ENCODE peak calls at places on chromosomes 12 and 14, in five cellular contexts. One of them, this sample, is unnamed.

GRCh38 chr14:67987596-67987995 is 168.0 kb downstream of the RAD51B start:
- DNase-seq in astrocyte: peak; percentile 98
- DNase-seq in astrocyte of the cerebellum: peak; percentile 97
- DNase-seq in psoas muscle: no peak
- DNase-seq in left lung: no peak
- DNase-seq in this sample: no peak

GRCh38 chr12:4164591-4165558 is 108.7 kb upstream of the CCND2 start:
- DNase-seq in psoas muscle: peak; percentile 61
- DNase-seq in astrocyte of the cerebellum: no peak
- DNase-seq in astrocyte: peak; percentile 59
- DNase-seq in left lung: peak; percentile 53
- DNase-seq in this sample: peak; percentile 45

GRCh38 chr12:116222358-116222757 is 55.1 kb downstream of the MED13L start:
- DNase-seq in left lung: peak; percentile 51
- DNase-seq in astrocyte: peak; percentile 94
- DNase-seq in astrocyte of the cerebellum: peak; percentile 94
- DNase-seq in psoas muscle: no peak
- DNase-seq in this sample: no peak

GRCh38 chr12:100851637-100852036 is 57.1 kb downstream of the ANO4 start:
- DNase-seq in astrocyte of the cerebellum: no peak
- DNase-seq in left lung: no peak
- DNase-seq in psoas muscle: no peak
- DNase-seq in astrocyte: no peak
- DNase-seq in this sample: no peak

GRCh38 chr12:22188431-22188830 is 142.4 kb downstream of the CMAS start:
- DNase-seq in astrocyte of the cerebellum: no peak
- DNase-seq in psoas muscle: no peak
- DNase-seq in astrocyte: no peak
- DNase-seq in left lung: no peak
- DNase-seq in this sample: no peak

GRCh38 chr12:28937196-28937595 is 211.9 kb upstream of the FAR2 start:
- DNase-seq in psoas muscle: no peak
- DNase-seq in astrocyte: peak; percentile 90
- DNase-seq in astrocyte of the cerebellum: no peak
- DNase-seq in left lung: no peak
- DNase-seq in this sample: no peak

GRCh38 chr14:32761381-32761968 is 177.2 kb upstream of the NPAS3 start:
- DNase-seq in psoas muscle: no peak
- DNase-seq in astrocyte: peak; percentile 40
- DNase-seq in astrocyte of the cerebellum: no peak
- DNase-seq in left lung: no peak
- DNase-seq in this sample: no peak

GRCh38 chr12:75704208-75704607 is 192.8 kb upstream of the KRR1 start:
- DNase-seq in left lung: no peak
- DNase-seq in astrocyte: no peak
- DNase-seq in astrocyte of the cerebellum: no peak
- DNase-seq in psoas muscle: no peak
- DNase-seq in this sample: no peak

GRCh38 chr14:50270932-50271331 is 39.6 kb upstream of the SOS2 start:
- DNase-seq in left lung: no peak
- DNase-seq in astrocyte: no peak
- DNase-seq in psoas muscle: no peak
- DNase-seq in astrocyte of the cerebellum: no peak
- DNase-seq in this sample: no peak

GRCh38 chr12:122834229-122834920 is 882 bp upstream of the HIP1R start:
- DNase-seq in astrocyte: no peak
- DNase-seq in psoas muscle: no peak
- DNase-seq in astrocyte of the cerebellum: no peak
- DNase-seq in left lung: peak; percentile 37
- DNase-seq in this sample: no peak

GRCh38 chr12:16454481-16454880 is 107.0 kb downstream of the MGST1 start:
- DNase-seq in astrocyte: peak; percentile 26
- DNase-seq in astrocyte of the cerebellum: no peak
- DNase-seq in psoas muscle: no peak
- DNase-seq in left lung: no peak
- DNase-seq in this sample: no peak

GRCh38 chr12:107296681-107297086 is 203.3 kb upstream of the CRY1 start:
- DNase-seq in left lung: no peak
- DNase-seq in astrocyte: peak; percentile 72
- DNase-seq in astrocyte of the cerebellum: no peak
- DNase-seq in psoas muscle: no peak
- DNase-seq in this sample: no peak

GRCh38 chr14:47438650-47439140 is 236.7 kb downstream of the MDGA2 start:
- DNase-seq in psoas muscle: no peak
- DNase-seq in astrocyte of the cerebellum: peak; percentile 38
- DNase-seq in left lung: no peak
- DNase-seq in astrocyte: peak; percentile 83
- DNase-seq in this sample: no peak

GRCh38 chr12:102551186-102551585 is 70.8 kb upstream of the IGF1 start:
- DNase-seq in left lung: no peak
- DNase-seq in psoas muscle: no peak
- DNase-seq in astrocyte of the cerebellum: peak; percentile 3
- DNase-seq in astrocyte: no peak
- DNase-seq in this sample: no peak

GRCh38 chr14:91912035-91912434 is 35.5 kb downstream of the FBLN5 start:
- DNase-seq in astrocyte: no peak
- DNase-seq in left lung: no peak
- DNase-seq in psoas muscle: no peak
- DNase-seq in astrocyte of the cerebellum: no peak
- DNase-seq in this sample: no peak

GRCh38 chr14:26252176-26252575 is 345.7 kb downstream of the NOVA1 start:
- DNase-seq in astrocyte of the cerebellum: no peak
- DNase-seq in astrocyte: no peak
- DNase-seq in psoas muscle: no peak
- DNase-seq in left lung: no peak
- DNase-seq in this sample: no peak

DNA sequence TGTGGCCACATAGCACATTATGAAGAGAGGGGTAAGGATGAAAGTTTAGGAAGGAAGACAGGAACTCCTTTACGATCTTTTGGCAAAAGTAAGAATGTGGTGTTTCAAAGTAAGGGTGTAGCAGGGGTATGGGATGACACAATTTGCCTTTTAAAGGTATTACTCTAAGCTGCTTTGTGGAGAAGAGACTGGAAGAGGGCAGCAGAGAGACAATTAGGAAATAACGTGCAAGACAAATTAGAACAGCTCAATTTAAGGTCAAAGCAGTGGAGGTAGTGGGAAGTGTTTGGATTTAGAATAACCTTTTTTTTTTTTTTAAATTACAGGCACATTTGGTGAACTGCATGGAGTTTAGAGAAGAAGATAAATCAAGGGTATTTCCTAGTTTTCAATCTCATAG is 342.6 kb downstream of the NOVA1 start:
- DNase-seq in left lung: no peak
- DNase-seq in astrocyte: peak; percentile 0
- DNase-seq in psoas muscle: no peak
- DNase-seq in astrocyte of the cerebellum: no peak
- DNase-seq in this sample: no peak
- TF ChIP-seq CTCF in left lung: peak; percentile 15
- TF ChIP-seq CTCF in astrocyte: peak; percentile 21
- TF ChIP-seq CTCF in psoas muscle: no peak
- TF ChIP-seq CTCF in astrocyte of the cerebellum: peak; percentile 38
- TF ChIP-seq CTCF in this sample: no peak

GRCh38 chr12:27383429-27384260 is 51.0 kb downstream of the BMAL2 start:
- DNase-seq in astrocyte: peak; percentile 64
- DNase-seq in left lung: peak; percentile 68
- DNase-seq in psoas muscle: peak; percentile 76
- DNase-seq in astrocyte of the cerebellum: peak; percentile 73
- DNase-seq in this sample: peak; percentile 23
- TF ChIP-seq CTCF in astrocyte: peak; percentile 96
- TF ChIP-seq CTCF in left lung: peak; percentile 89
- TF ChIP-seq CTCF in psoas muscle: peak; percentile 64
- TF ChIP-seq CTCF in astrocyte of the cerebellum: peak; percentile 93
- TF ChIP-seq CTCF in this sample: peak; percentile 64

GRCh38 chr14:52077261-52077984 is 8.6 kb upstream of the NID2 start:
- DNase-seq in left lung: no peak
- DNase-seq in psoas muscle: no peak
- DNase-seq in astrocyte of the cerebellum: no peak
- DNase-seq in astrocyte: peak; percentile 22
- DNase-seq in this sample: no peak
- TF ChIP-seq CTCF in left lung: no peak
- TF ChIP-seq CTCF in psoas muscle: no peak
- TF ChIP-seq CTCF in astrocyte of the cerebellum: no peak
- TF ChIP-seq CTCF in astrocyte: no peak
- TF ChIP-seq CTCF in this sample: no peak

DNA sequence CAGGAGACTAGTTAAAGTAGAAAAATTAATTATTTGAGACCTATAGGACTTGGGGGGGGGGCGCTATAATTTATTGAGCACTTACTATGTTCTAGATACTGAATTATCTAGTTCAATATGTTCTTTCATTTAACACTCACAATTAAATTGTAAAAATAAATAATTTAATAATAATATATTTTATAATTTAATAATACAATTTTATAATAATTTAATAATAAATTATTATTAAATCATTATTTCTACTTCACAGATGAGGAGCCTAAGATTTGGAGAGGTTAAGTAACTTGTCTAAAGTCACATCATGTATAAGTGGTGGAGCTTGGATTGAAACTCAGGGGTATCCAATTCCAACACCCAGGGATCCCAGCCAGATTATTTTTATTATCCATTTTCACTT is 98.8 kb upstream of the CCDC175 start:
- DNase-seq in astrocyte: no peak
- DNase-seq in astrocyte of the cerebellum: no peak
- DNase-seq in left lung: no peak
- DNase-seq in psoas muscle: no peak
- DNase-seq in this sample: no peak
- TF ChIP-seq CTCF in astrocyte: no peak
- TF ChIP-seq CTCF in astrocyte of the cerebellum: no peak
- TF ChIP-seq CTCF in left lung: no peak
- TF ChIP-seq CTCF in psoas muscle: no peak
- TF ChIP-seq CTCF in this sample: no peak

GRCh38 chr12:1760566-1761382 is 59.6 kb upstream of the LRTM2 start:
- DNase-seq in astrocyte: peak; percentile 39
- DNase-seq in left lung: no peak
- DNase-seq in psoas muscle: no peak
- DNase-seq in astrocyte of the cerebellum: no peak
- DNase-seq in this sample: no peak
- TF ChIP-seq CTCF in astrocyte: no peak
- TF ChIP-seq CTCF in left lung: no peak
- TF ChIP-seq CTCF in psoas muscle: no peak
- TF ChIP-seq CTCF in astrocyte of the cerebellum: no peak
- TF ChIP-seq CTCF in this sample: no peak